ENCODE peak calls at places on chromosomes 2 and 18, in eight cellular contexts. A is ELF-1; P is prostate gland; S is NCI-H1105; L is GM23248; T is stimulated activated CD8-positive, alpha-beta memory T cell treated with anti-CD3 and anti-CD28 coated beads, Interleukin-2, amount 100 ng/mL, for 1 hour; Y is activated CD8-positive, alpha-beta T cell treated with anti-CD3 and anti-CD28 coated beads for 36 hours; N is HT-29. C is an unnamed sample.

GRCh38 chr2:1512321-1513289 is 99.3 kb downstream of the TPO start:
- DNase-seq in A (no peak), L (no peak), Y (no peak), N (no peak), P (no peak), S (no peak), T (no peak), C (no peak)

GRCh38 chr2:17583646-17584045 is 43.1 kb downstream of the VSNL1 start:
- DNase-seq in P (no peak), T (no peak), L (peak), N (no peak), S (no peak), A (no peak), Y (no peak), C (no peak)

GRCh38 chr2:237128026-237128703 is 42.5 kb downstream of the COPS8 start:
- DNase-seq in P (peak), A (peak), T (no peak), S (no peak), L (peak), N (peak), Y (peak), C (peak)

GRCh38 chr2:199955007-199955338 is 318 bp downstream of the TYW5 start:
- DNase-seq in P (no peak), L (peak), T (no peak), Y (no peak), A (no peak), S (no peak), N (no peak), C (no peak)

GRCh38 chr2:200321780-200322534 is 15.5 kb downstream of the SPATS2L start:
- DNase-seq in N (no peak), A (no peak), L (no peak), T (no peak), P (no peak), S (no peak), Y (no peak), C (no peak)

GRCh38 chr2:174951746-174952145 is 53.4 kb downstream of the CHN1 start:
- DNase-seq in S (peak), T (no peak), A (no peak), N (no peak), L (peak), P (no peak), Y (no peak), C (peak)

GRCh38 chr2:168848220-168848619 is 42.0 kb downstream of the SPC25 start:
- DNase-seq in L (no peak), S (peak), A (peak), T (no peak), P (no peak), Y (no peak), N (no peak), C (no peak)

GRCh38 chr18:7535436-7536190 is 31.5 kb upstream of the PTPRM start:
- DNase-seq in T (no peak), A (no peak), P (no peak), S (no peak), L (no peak), N (no peak), Y (no peak), C (no peak)

GRCh38 chr18:76394780-76395476 is 100.1 kb downstream of the ZNF516 start:
- DNase-seq in Y (no peak), P (no peak), T (no peak), A (no peak), L (peak), S (no peak), N (peak), C (peak)

GRCh38 chr18:44826418-44827259 is 146.0 kb downstream of the SETBP1 start:
- DNase-seq in L (peak), Y (no peak), P (peak), T (no peak), A (peak), N (no peak), S (peak), C (peak)

GRCh38 chr2:47662547-47662946 is 120.4 kb upstream of the MSH6 start:
- DNase-seq in Y (no peak), P (no peak), A (no peak), S (no peak), L (no peak), T (no peak), N (no peak), C (no peak)

GRCh38 chr2:127081826-127082633 is 24.9 kb downstream of the BIN1 start:
- DNase-seq in A (no peak), T (peak), L (no peak), Y (peak), S (no peak), N (no peak), P (no peak), C (no peak)

GRCh38 chr2:38515155-38516074 is 87.3 kb downstream of the HNRNPLL start:
- DNase-seq in S (no peak), Y (no peak), L (peak), P (peak), T (no peak), N (peak), A (peak), C (no peak)

GRCh38 chr2:233855345-233855744 is 1.0 kb upstream of the HJURP start:
- DNase-seq in T (no peak), S (no peak), N (no peak), P (no peak), A (no peak), Y (no peak), L (no peak), C (no peak)

GRCh38 chr2:4869154-4869553 is 823.0 kb upstream of the SOX11 start:
- DNase-seq in Y (no peak), T (no peak), L (no peak), N (no peak), A (no peak), S (no peak), P (no peak), C (no peak)